ENCODE peak calls at places on chromosomes 16 and 17, in six cellular contexts. E, G, N, M, F and Z are unnamed samples.

GRCh38 chr17:74380086-74380958 is 13.0 kb downstream of the GPR142 start:
- DNase-seq in E (peak; percentile 34), G (no peak), N (no peak), M (no peak), F (no peak), Z (no peak)

GRCh38 chr17:2386400-2387085 is 14.3 kb downstream of the MNT start:
- DNase-seq in E (no peak), G (no peak), N (no peak), M (no peak), F (no peak), Z (no peak)

GRCh38 chr16:84475643-84476240 is 28.7 kb downstream of the MEAK7 start:
- DNase-seq in E (no peak), G (peak; percentile 11), N (no peak), M (peak; percentile 31), F (no peak), Z (no peak)

GRCh38 chr16:27514806-27515205 is 34.9 kb downstream of the GTF3C1 start:
- DNase-seq in E (no peak), G (no peak), N (no peak), M (no peak), F (no peak), Z (no peak)

GRCh38 chr17:45131616-45132301 is 556 bp downstream of the PLCD3 start:
- DNase-seq in E (no peak), G (peak; percentile 59), N (peak; percentile 48), M (peak; percentile 86), F (peak; percentile 87), Z (no peak)

GRCh38 chr17:77234695-77235094 is 93.9 kb downstream of the SEC14L1 start:
- DNase-seq in E (no peak), G (no peak), N (no peak), M (no peak), F (no peak), Z (no peak)

GRCh38 chr17:82882715-82883446 is 43.1 kb upstream of the ZNF750 start:
- DNase-seq in E (no peak), G (no peak), N (no peak), M (no peak), F (no peak), Z (no peak)

GRCh38 chr17:66786101-66786500 is 48.8 kb upstream of the CACNG5 start:
- DNase-seq in E (no peak), G (no peak), N (no peak), M (no peak), F (no peak), Z (no peak)

GRCh38 chr17:9522074-9522473 is 53.5 kb downstream of the STX8 start:
- DNase-seq in E (peak; percentile 36), G (no peak), N (peak; percentile 83), M (no peak), F (peak; percentile 15), Z (no peak)

GRCh38 chr17:14432058-14432457 is 131.2 kb downstream of the HS3ST3B1 start:
- DNase-seq in E (no peak), G (no peak), N (no peak), M (no peak), F (no peak), Z (no peak)

GRCh38 chr16:56609463-56609921 is 1.1 kb downstream of the MT2A start:
- DNase-seq in E (peak; percentile 97), G (no peak), N (peak; percentile 93), M (no peak), F (no peak), Z (peak; percentile 73)

GRCh38 chr17:12990041-12990808 is 27.6 kb downstream of the ELAC2 start:
- DNase-seq in E (no peak), G (no peak), N (peak; percentile 78), M (no peak), F (no peak), Z (no peak)

GRCh38 chr17:39739020-39739884 is 1.5 kb downstream of the GRB7 start:
- DNase-seq in E (no peak), G (no peak), N (peak; percentile 26), M (no peak), F (peak; percentile 56), Z (no peak)

GRCh38 chr16:64711026-64711425 is 410.8 kb downstream of the CDH11 start:
- DNase-seq in E (no peak), G (no peak), N (no peak), M (no peak), F (no peak), Z (no peak)